ENCODE peak calls at places on chromosomes 3 and 15, in nine cellular contexts. D is GM23248, F is ELF-1, T is D341Med, A is EH, U is mesothelial cell of epicardium, O is sigmoid colon, I is occipital lobe, Q is Right ventricle myocardium superior. J is an unnamed sample.

GRCh38 chr3:196339044-196339443 is 856 bp upstream of the TM4SF19 start:
- DNase-seq in D (no peak), F (no peak), T (no peak), A (no peak), U (no peak), O (no peak), I (no peak), Q (no peak), J (no peak)

GRCh38 chr15:70260580-70260979 is 162.9 kb upstream of the TLE3 start:
- DNase-seq in D (no peak), F (no peak), T (no peak), A (no peak), U (no peak), O (no peak), I (no peak), Q (no peak), J (no peak)

GRCh38 chr3:55455915-55456314 is 31.2 kb downstream of the WNT5A start:
- DNase-seq in D (no peak), F (no peak), T (no peak), A (no peak), U (no peak), O (no peak), I (no peak), Q (no peak), J (no peak)

GRCh38 chr3:20256144-20256543 is 70.1 kb upstream of the SGO1 start:
- DNase-seq in D (no peak), F (no peak), T (no peak), A (no peak), U (no peak), O (no peak), I (no peak), Q (no peak), J (no peak)

GRCh38 chr3:129348734-129349133 is 70.1 kb downstream of the HMCES start:
- DNase-seq in D (no peak), F (no peak), T (no peak), A (no peak), U (no peak), O (no peak), I (no peak), Q (no peak), J (no peak)

GRCh38 chr3:140148824-140149390 is 213.9 kb downstream of the CLSTN2 start:
- DNase-seq in D (no peak), F (no peak), T (no peak), A (no peak), U (no peak), O (no peak), I (no peak), Q (no peak), J (no peak)

GRCh38 chr3:10262027-10262426 is 13.8 kb downstream of the TATDN2 start:
- DNase-seq in D (no peak), F (no peak), T (no peak), A (no peak), U (no peak), O (peak), I (no peak), Q (no peak), J (no peak)

GRCh38 chr3:115808239-115808638 is 184.9 kb downstream of the GAP43 start:
- DNase-seq in D (peak), F (no peak), T (no peak), A (peak), U (no peak), O (no peak), I (no peak), Q (no peak), J (no peak)

GRCh38 chr3:158909870-158910269 is 108.0 kb downstream of the MFSD1 start:
- DNase-seq in D (peak), F (no peak), T (no peak), A (peak), U (no peak), O (no peak), I (no peak), Q (no peak), J (peak)

GRCh38 chr3:158058775-158059174 is 47.4 kb downstream of the SHOX2 start:
- DNase-seq in D (no peak), F (peak), T (no peak), A (no peak), U (no peak), O (no peak), I (no peak), Q (no peak), J (no peak)

GRCh38 chr15:34850121-34850520 is 54.8 kb upstream of the ACTC1 start:
- DNase-seq in D (no peak), F (no peak), T (peak), A (no peak), U (no peak), O (peak), I (no peak), Q (no peak), J (no peak)

GRCh38 chr3:157119369-157119951 is 40.5 kb downstream of the CCNL1 start:
- DNase-seq in D (no peak), F (peak), T (no peak), A (no peak), U (no peak), O (no peak), I (no peak), Q (no peak), J (no peak)

GRCh38 chr3:150691414-150692040 is 12.2 kb downstream of the ERICH6 start:
- DNase-seq in D (no peak), F (no peak), T (no peak), A (no peak), U (no peak), O (no peak), I (no peak), Q (no peak), J (no peak)

GRCh38 chr15:65154720-65155119 is 21.1 kb upstream of the PDCD7 start:
- DNase-seq in D (no peak), F (no peak), T (no peak), A (no peak), U (no peak), O (no peak), I (no peak), Q (no peak), J (no peak)

GRCh38 chr3:142009029-142009428 is 132.6 kb downstream of the ATP1B3 start:
- DNase-seq in D (no peak), F (no peak), T (no peak), A (no peak), U (no peak), O (no peak), I (no peak), Q (no peak), J (no peak)

GRCh38 chr15:36879568-36880225 is 220.7 kb downstream of the MEIS2 start:
- DNase-seq in D (no peak), F (peak), T (no peak), A (no peak), U (no peak), O (no peak), I (no peak), Q (no peak), J (no peak)

GRCh38 chr3:146511402-146512134 is 32.8 kb downstream of the PLSCR1 start:
- DNase-seq in D (no peak), F (no peak), T (no peak), A (no peak), U (no peak), O (no peak), I (no peak), Q (no peak), J (no peak)

GRCh38 chr15:74889390-74889881 is 406 bp upstream of the MPI start:
- DNase-seq in D (peak), F (peak), T (peak), A (peak), U (peak), O (peak), I (peak), Q (peak), J (no peak)

GRCh38 chr3:177141899-177142651 is 55.2 kb downstream of the TBL1XR1 start:
- DNase-seq in D (no peak), F (peak), T (no peak), A (no peak), U (no peak), O (no peak), I (no peak), Q (no peak), J (no peak)

GRCh38 chr3:14216257-14217048 is 37.8 kb downstream of the LSM3 start:
- DNase-seq in D (no peak), F (peak), T (peak), A (no peak), U (no peak), O (no peak), I (peak), Q (peak), J (no peak)

GRCh38 chr15:100987143-100987542 is 68.0 kb downstream of the LRRK1 start:
- DNase-seq in D (peak), F (no peak), T (no peak), A (no peak), U (no peak), O (no peak), I (no peak), Q (no peak), J (no peak)

GRCh38 chr3:125479091-125479490 is 40.9 kb downstream of the SNX4 start:
- DNase-seq in D (peak), F (no peak), T (no peak), A (peak), U (no peak), O (no peak), I (no peak), Q (no peak), J (no peak)

GRCh38 chr3:32454111-32454510 is 48.5 kb downstream of the CMTM6 start:
- DNase-seq in D (no peak), F (no peak), T (no peak), A (no peak), U (no peak), O (no peak), I (no peak), Q (no peak), J (no peak)

GRCh38 chr3:51621091-51621892 is 49.8 kb upstream of the TEX264 start:
- DNase-seq in D (peak), F (no peak), T (no peak), A (peak), U (no peak), O (no peak), I (no peak), Q (no peak), J (no peak)

GRCh38 chr15:74312445-74313007 is 54.9 kb downstream of the CYP11A1 start:
- DNase-seq in D (no peak), F (no peak), T (peak), A (no peak), U (no peak), O (no peak), I (no peak), Q (no peak), J (no peak)

GRCh38 chr3:45112939-45113338 is 33.2 kb downstream of the CDCP1 start:
- DNase-seq in D (peak), F (no peak), T (no peak), A (peak), U (no peak), O (no peak), I (no peak), Q (no peak), J (no peak)

GRCh38 chr3:142088522-142088921 is 60.8 kb downstream of the TFDP2 start:
- DNase-seq in D (peak), F (peak), T (no peak), A (peak), U (no peak), O (no peak), I (no peak), Q (no peak), J (no peak)

GRCh38 chr3:52892625-52893311 is 4.6 kb downstream of the STIMATE start:
- DNase-seq in D (peak), F (no peak), T (no peak), A (peak), U (no peak), O (no peak), I (no peak), Q (no peak), J (no peak)

GRCh38 chr3:174822320-174822719 is 36.8 kb upstream of the NAALADL2 start:
- DNase-seq in D (peak), F (no peak), T (no peak), A (peak), U (no peak), O (no peak), I (no peak), Q (no peak), J (no peak)

GRCh38 chr15:63918317-63918672 is 84.5 kb upstream of the HERC1 start:
- DNase-seq in D (no peak), F (no peak), T (no peak), A (no peak), U (no peak), O (no peak), I (no peak), Q (no peak), J (no peak)

GRCh38 chr3:138230525-138230924 is 43.4 kb downstream of the ARMC8 start:
- DNase-seq in D (peak), F (no peak), T (no peak), A (peak), U (no peak), O (no peak), I (no peak), Q (no peak), J (peak)

GRCh38 chr3:195172896-195173295 is 98.1 kb downstream of the XXYLT1 start:
- DNase-seq in D (no peak), F (no peak), T (no peak), A (no peak), U (no peak), O (no peak), I (no peak), Q (no peak), J (no peak)